ENCODE peak calls at places on chromosomes 12 and 14, in seven cellular contexts. O is A549, D is thyroid gland, C is GM12892, P is IMR-90, G is breast epithelium, S is sigmoid colon. M is an unnamed sample.
A peak's percentile ranks its signal among the peaks of the same experiment; 100 is the strongest.

GRCh38 chr14:104419865-104420458 is 159.6 kb upstream of the C14orf180 start:
- DNase-seq in O (no peak), D (no peak), C (no peak), P (no peak), G (no peak), S (no peak), M (no peak)

GRCh38 chr14:36055052-36055378 is 121.5 kb downstream of the PTCSC3 start:
- DNase-seq in O (no peak), D (no peak), C (no peak), P (no peak), G (no peak), S (no peak), M (no peak)

GRCh38 chr12:125330645-125331341 is 265.6 kb downstream of the AACS start:
- DNase-seq in O (peak; percentile 80), D (peak; percentile 63), C (peak; percentile 79), P (no peak), G (peak; percentile 21), S (peak; percentile 73), M (peak; percentile 83)

GRCh38 chr14:74302160-74302628 is 540 bp downstream of the ABCD4 start:
- DNase-seq in O (peak; percentile 71), D (peak; percentile 14), C (no peak), P (peak; percentile 56), G (no peak), S (no peak), M (peak; percentile 12)

GRCh38 chr12:116135209-116135930 is 142.1 kb downstream of the MED13L start:
- DNase-seq in O (peak; percentile 28), D (peak; percentile 28), C (no peak), P (peak; percentile 83), G (no peak), S (no peak), M (no peak)

GRCh38 chr14:104557766-104558165 is 21.8 kb upstream of the C14orf180 start:
- DNase-seq in O (no peak), D (no peak), C (no peak), P (no peak), G (no peak), S (no peak), M (no peak)

GRCh38 chr14:68622856-68623255 is 170.0 kb downstream of the ZFP36L1 start:
- DNase-seq in O (no peak), D (no peak), C (no peak), P (no peak), G (no peak), S (no peak), M (no peak)

GRCh38 chr12:57483466-57483865 is 3.8 kb upstream of the ARHGAP9 start:
- DNase-seq in O (no peak), D (no peak), C (no peak), P (peak; percentile 69), G (no peak), S (no peak), M (no peak)

GRCh38 chr12:23464241-23464812 is 485.1 kb downstream of the SOX5 start:
- DNase-seq in O (no peak), D (no peak), C (no peak), P (no peak), G (no peak), S (no peak), M (no peak)

GRCh38 chr12:11718105-11718504 is 68.6 kb downstream of the ETV6 start:
- DNase-seq in O (no peak), D (no peak), C (no peak), P (no peak), G (no peak), S (no peak), M (no peak)

GRCh38 chr12:48957141-48958048 is at the start of gene ARF3:
- DNase-seq in O (peak; percentile 96), D (peak; percentile 96), C (peak; percentile 97), P (peak; percentile 90), G (peak; percentile 89), S (peak; percentile 97), M (peak; percentile 93)
- TF ChIP-seq POLR2A in O (peak; percentile 68), D (no peak), C (peak; percentile 77), P (peak; percentile 89), G (peak; percentile 63), S (peak; percentile 81), M (peak; percentile 34)

GRCh38 chr12:114684098-114684869 is at the start of gene TBX3:
- DNase-seq in O (peak; percentile 97), D (peak; percentile 99), C (no peak), P (peak; percentile 99), G (peak; percentile 98), S (peak; percentile 97), M (peak; percentile 71)
- TF ChIP-seq POLR2A in O (peak; percentile 91), D (peak; percentile 76), C (no peak), P (peak; percentile 98), G (peak; percentile 87), S (peak; percentile 69), M (peak; percentile 54)

GRCh38 chr14:24439830-24440605 is 2.6 kb downstream of the SDR39U1 start:
- DNase-seq in O (no peak), D (no peak), C (no peak), P (no peak), G (no peak), S (peak; percentile 68), M (no peak)
- TF ChIP-seq POLR2A in O (no peak), D (no peak), C (peak; percentile 47), P (peak; percentile 45), G (no peak), S (no peak), M (no peak)

GRCh38 chr12:75390156-75390898 is 562 bp upstream of the GLIPR1L2 start:
- DNase-seq in O (no peak), D (no peak), C (no peak), P (no peak), G (no peak), S (no peak), M (no peak)

GRCh38 chr12:75389706-75390105 is 1.2 kb upstream of the GLIPR1L2 start:
- DNase-seq in O (no peak), D (no peak), C (no peak), P (no peak), G (no peak), S (no peak), M (no peak)

GRCh38 chr12:75389061-75389460 is 1.8 kb upstream of the GLIPR1L2 start:
- DNase-seq in O (no peak), D (no peak), C (no peak), P (peak; percentile 40), G (no peak), S (no peak), M (peak; percentile 13)

DNA sequence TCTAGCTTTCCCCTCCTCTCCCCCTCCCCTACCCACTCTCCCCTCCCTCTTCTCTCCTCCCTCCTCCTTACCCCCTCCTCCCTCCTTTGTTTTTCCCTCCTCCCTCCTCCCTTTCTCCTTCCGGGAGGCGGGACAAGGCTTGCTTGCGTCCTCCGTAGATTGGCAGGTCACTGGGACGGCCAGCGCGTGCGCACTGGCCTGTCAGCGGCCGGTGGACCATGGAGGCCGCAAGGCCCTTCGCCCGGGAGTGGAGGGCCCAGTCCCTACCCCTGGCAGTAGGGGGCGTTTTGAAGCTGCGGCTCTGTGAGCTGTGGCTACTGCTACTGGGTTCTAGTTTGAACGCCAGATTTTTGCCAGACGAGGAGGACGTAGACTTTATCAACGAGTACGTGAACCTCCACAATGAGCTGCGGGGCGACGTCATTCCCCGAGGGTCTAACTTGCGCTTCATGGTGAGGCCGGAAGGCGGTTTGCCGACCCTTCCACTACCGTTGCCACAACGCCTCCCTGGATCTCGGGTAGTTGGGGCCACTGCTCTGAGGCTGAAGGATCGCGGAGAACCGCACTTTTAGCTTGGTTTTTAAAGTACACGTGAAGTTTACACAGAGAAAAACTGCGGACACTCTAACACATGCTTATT is at the start of gene GLIPR1L2:
- DNase-seq in O (peak; percentile 81), D (peak; percentile 97), C (peak; percentile 59), P (peak; percentile 97), G (peak; percentile 94), S (peak; percentile 98), M (peak; percentile 70)
- TF ChIP-seq POLR2A in O (peak; percentile 70), D (no peak), C (peak; percentile 63), P (no peak), G (peak; percentile 69), S (peak; percentile 63), M (peak; percentile 56)

M was measured in H54.